ENCODE peak calls at places on chromosome 21, in four cellular contexts. V, R, N and U are unnamed samples.
A peak's percentile ranks its signal among the peaks of the same experiment; 100 is the strongest.

GRCh38 chr21:39675595-39675994 is 62.9 kb downstream of the B3GALT5 start:
- DNase-seq in N (no peak), R (no peak), V (no peak), U (no peak)

GRCh38 chr21:44255519-44255981 is 6.1 kb downstream of the DNMT3L start:
- DNase-seq in R (no peak), V (no peak), N (no peak), U (no peak)

GRCh38 chr21:33433425-33434114 is 30.4 kb downstream of the IFNGR2 start:
- DNase-seq in R (peak; percentile 34), N (no peak), V (no peak), U (no peak)

GRCh38 chr21:29704719-29705118 is 235.1 kb downstream of the GRIK1 start:
- DNase-seq in R (peak; percentile 61), N (peak; percentile 76), V (no peak), U (no peak)

GRCh38 chr21:26042181-26042876 is 128.2 kb downstream of the APP start:
- DNase-seq in N (no peak), R (no peak), V (no peak), U (no peak)

GRCh38 chr21:39317134-39318090 is 4.0 kb upstream of the BRWD1 start:
- DNase-seq in N (no peak), V (no peak), R (no peak), U (no peak)

GRCh38 chr21:43815991-43816390 is 26.6 kb downstream of the RRP1 start:
- DNase-seq in V (no peak), R (no peak), N (no peak), U (no peak)

GRCh38 chr21:44888581-44889550 is 15.4 kb upstream of the PTTG1IP start:
- DNase-seq in R (no peak), V (no peak), N (no peak), U (no peak)

GRCh38 chr21:26840912-26841311 is 4.3 kb downstream of the ADAMTS1 start:
- DNase-seq in V (no peak), N (peak; percentile 82), R (peak; percentile 86), U (no peak)

GRCh38 chr21:25186278-25186677 is 421.0 kb downstream of the MRPL39 start:
- DNase-seq in V (no peak), N (no peak), R (no peak), U (no peak)

GRCh38 chr21:20592482-20592881 is 405.7 kb upstream of the NCAM2 start:
- DNase-seq in V (no peak), N (no peak), R (no peak), U (no peak)

GRCh38 chr21:29762570-29763082 is 177.2 kb downstream of the GRIK1 start:
- DNase-seq in R (no peak), V (no peak), N (no peak), U (no peak)

GRCh38 chr21:33101300-33102005 is 31.5 kb downstream of the OLIG1 start:
- DNase-seq in N (no peak), R (no peak), V (no peak), U (no peak)

GRCh38 chr21:44844256-44844655 is 26.4 kb upstream of the SUMO3 start:
- DNase-seq in V (no peak), N (no peak), R (no peak), U (no peak)

GRCh38 chr21:26732442-26733221 is 112.6 kb downstream of the ADAMTS1 start:
- DNase-seq in V (peak; percentile 58), R (peak; percentile 60), N (peak; percentile 66), U (no peak)

GRCh38 chr21:33039542-33039941 is 13.8 kb downstream of the OLIG2 start:
- DNase-seq in N (no peak), V (no peak), R (no peak), U (no peak)

DNA sequence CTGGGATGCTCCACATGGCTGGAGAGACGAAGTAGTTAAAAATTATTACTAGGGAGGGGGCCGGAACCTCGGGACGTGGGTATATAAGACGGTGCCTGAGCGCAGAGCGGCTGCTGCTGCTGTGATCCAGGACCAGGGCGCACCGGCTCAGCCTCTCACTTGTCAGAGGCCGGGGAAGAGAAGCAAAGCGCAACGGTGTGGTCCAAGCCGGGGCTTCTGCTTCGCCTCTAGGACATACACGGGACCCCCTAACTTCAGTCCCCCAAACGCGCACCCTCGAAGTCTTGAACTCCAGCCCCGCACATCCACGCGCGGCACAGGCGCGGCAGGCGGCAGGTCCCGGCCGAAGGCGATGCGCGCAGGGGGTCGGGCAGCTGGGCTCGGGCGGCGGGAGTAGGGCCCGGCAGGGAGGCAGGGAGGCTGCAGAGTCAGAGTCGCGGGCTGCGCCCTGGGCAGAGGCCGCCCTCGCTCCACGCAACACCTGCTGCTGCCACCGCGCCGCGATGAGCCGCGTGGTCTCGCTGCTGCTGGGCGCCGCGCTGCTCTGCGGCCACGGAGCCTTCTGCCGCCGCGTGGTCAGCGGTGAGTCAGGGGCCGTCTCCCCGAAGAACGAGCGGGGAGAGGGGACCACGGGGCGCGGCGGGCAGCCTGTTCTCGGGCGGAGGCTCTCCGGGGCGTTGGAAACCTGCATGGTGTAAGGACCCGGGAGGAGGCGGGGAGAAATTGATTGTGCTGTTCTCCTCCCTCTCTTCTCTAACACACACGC is at the start of gene CHODL:
- DNase-seq in R (no peak), N (no peak), V (peak; percentile 25), U (peak; percentile 22)
- TF ChIP-seq CTCF in R (no peak), N (no peak), V (no peak), U (no peak)

GRCh38 chr21:15967661-15968060 is 237.9 kb downstream of the USP25 start:
- DNase-seq in R (peak; percentile 20), V (no peak), N (peak; percentile 55), U (no peak)
- TF ChIP-seq CTCF in R (no peak), V (no peak), N (no peak), U (no peak)

GRCh38 chr21:36854391-36854790 is 112.1 kb downstream of the HLCS start:
- DNase-seq in V (peak; percentile 79), R (peak; percentile 42), N (peak; percentile 59), U (peak; percentile 29)
- TF ChIP-seq CTCF in V (peak; percentile 65), R (peak; percentile 53), N (peak; percentile 74), U (peak; percentile 48)

DNA sequence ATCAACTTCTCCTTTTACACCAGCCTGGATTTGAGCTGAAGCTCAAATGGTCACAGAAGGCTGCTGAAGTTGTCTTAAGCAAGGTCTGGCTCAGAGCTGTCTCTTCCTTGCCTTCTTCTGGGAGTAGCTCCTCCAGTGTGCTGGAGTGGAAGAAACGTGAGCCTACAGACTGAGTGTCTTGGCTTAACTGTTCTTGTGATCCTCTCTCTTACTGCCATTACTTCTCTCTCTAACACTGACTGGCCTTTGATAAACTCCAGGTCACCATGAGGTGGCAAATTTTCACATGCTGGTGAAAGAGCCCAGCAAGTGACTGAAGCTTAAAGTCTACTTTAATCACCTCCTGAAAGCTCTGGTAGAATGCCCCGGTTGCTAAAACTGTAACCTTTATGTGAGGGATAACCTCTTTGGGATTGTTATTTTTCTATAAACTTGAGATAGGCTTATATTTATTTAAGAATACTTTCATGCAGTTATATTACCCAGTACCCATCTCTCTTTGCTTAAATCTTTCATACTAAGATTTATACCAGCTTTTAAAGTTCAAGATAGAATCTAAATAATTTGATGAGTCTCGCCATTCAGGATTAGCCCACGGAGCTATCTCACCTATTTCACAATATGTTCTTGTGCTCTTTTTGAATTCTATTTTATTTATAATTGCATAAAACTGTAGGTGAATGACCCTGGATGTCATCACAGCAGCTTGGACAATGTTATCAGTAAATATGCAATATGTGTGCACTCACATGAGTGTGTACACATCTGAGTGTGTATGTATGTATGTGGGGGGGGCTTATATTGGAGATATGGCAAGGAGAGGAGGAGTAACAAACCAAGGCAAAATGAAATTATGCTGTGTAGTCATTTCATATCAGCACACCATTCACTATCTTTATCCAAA is 924.0 kb downstream of the LTN1 start:
- DNase-seq in V (peak; percentile 65), N (no peak), R (no peak), U (no peak)
- TF ChIP-seq CTCF in V (no peak), N (no peak), R (no peak), U (no peak)

DNA sequence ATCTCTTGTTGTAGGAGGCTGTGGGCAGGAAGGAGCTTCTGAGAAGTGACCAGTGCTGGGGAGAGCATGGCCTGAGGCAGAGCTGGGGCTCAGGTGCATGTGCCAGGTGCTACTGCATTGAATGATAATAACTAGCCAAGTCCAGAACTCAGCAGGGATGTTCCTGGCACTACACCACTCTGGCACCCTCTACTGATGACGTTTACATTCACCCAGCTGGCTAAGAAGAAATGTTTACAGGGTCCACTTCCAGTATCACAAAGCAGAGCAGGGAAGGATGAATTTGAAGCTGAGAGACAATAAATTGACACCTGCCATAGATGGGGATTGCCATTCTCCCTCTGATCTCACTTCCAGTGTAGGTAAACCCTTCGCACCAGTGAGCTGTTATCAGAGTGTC is 411.8 kb downstream of the SETD4 start:
- DNase-seq in V (no peak), R (no peak), N (no peak), U (no peak)
- TF ChIP-seq CTCF in V (no peak), R (no peak), N (no peak), U (no peak)

DNA sequence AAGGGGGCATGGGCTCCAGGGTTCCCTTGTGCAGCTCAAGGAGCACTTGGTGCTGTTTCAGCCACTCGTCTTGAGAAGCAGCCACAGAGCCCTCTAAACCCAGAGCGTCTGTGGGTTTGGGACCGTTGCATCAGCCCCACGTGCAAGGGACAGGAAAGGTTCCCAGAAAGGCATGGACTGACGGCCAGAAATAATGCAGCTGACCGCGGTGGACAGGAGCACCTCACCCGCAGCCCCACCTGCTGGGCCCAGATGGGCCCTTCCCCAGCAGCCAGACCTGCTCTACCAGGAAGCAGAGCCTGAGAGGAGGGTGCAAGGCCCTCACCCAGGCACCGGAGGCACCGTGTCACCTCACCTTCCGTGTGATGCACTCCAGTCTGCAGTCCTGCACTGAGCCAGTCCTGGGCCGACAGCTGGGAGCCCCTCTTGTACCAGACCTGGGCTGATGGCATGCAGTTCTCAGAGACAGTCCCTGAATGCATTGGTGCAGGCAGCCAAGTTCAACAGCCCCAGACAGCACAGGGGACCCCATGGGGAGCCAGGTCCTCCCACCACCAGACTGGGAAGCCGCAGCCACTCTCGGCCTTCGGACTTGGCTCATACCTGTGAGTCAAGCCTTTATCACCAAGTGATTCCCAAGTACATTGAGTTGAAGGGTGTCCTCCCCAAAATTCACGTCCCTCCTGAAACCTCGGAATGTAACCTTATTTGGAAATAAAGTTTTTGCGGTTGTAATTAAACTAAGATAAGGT is 4.8 kb upstream of the TFF3 start:
- DNase-seq in R (no peak), N (no peak), V (no peak), U (no peak)
- TF ChIP-seq CTCF in R (no peak), N (no peak), V (no peak), U (no peak)

DNA sequence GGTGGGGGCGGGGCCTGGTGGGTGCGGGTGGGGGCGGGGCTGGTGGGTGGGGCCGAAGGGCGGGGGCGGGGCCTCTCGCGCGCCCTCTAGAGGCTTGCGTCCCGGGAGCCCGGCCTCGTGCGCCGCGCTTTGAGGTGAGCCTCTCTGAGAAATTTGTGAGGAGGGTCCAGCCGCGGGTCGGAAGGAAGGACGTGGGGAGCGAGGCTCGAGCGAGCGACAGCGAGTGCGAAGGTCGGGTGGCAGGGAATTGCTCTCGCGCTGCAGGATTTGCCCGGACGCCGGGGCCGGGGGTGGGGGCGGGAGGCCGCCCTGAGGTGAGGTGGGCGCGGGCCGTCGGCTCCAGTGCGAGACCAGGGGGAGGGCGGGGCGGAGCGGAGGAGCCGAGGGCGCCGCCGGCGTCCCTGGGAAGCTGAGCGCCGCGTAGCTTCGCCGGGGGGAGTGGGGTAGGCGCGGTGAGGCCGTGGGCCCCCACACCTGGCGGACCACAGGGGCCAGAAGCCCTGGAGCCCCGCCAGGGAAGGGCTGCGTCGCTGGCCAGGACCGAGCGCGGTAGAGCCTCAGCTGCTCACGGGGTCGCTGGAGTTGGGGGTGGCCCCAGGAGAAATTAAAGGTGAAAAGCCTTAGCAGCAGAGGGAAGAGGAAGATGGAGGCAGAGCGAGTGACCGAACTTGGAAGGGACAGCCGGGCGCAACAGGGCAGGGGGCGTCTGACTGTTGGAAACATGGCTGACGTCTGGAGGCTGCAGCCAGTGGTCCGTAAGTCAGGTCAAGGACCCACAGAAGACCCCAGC is 754 bp upstream of the LSS start:
- DNase-seq in V (no peak), N (no peak), R (no peak), U (peak; percentile 35)
- TF ChIP-seq CTCF in V (peak; percentile 38), N (peak; percentile 43), R (peak; percentile 33), U (peak; percentile 36)